ENCODE peak calls at places on chromosomes 2 and 18, in six cellular contexts. Z, K, V, E, W and H are unnamed samples.

GRCh38 chr2:160784034-160784433 is 290.4 kb upstream of the RBMS1 start:
- DNase-seq in Z (no peak), K (no peak), V (no peak), E (no peak), W (no peak), H (no peak)

GRCh38 chr2:167843657-167844056 is 403.7 kb downstream of the STK39 start:
- DNase-seq in Z (no peak), K (no peak), V (no peak), E (no peak), W (no peak), H (no peak)

GRCh38 chr2:100936070-100936741 is 65.9 kb upstream of the RPL31 start:
- DNase-seq in Z (no peak), K (no peak), V (no peak), E (no peak), W (no peak), H (no peak)

GRCh38 chr2:9983413-9984216 is 32.1 kb downstream of the GRHL1 start:
- DNase-seq in Z (peak), K (no peak), V (no peak), E (no peak), W (peak), H (no peak)

GRCh38 chr2:123597995-123598394 is 427.1 kb upstream of the CNTNAP5 start:
- DNase-seq in Z (no peak), K (no peak), V (no peak), E (no peak), W (no peak), H (no peak)

GRCh38 chr2:139480251-139480650 is 700.1 kb upstream of the NXPH2 start:
- DNase-seq in Z (no peak), K (peak), V (no peak), E (no peak), W (no peak), H (no peak)

GRCh38 chr2:212289301-212289700 is 249.3 kb downstream of the ERBB4 start:
- DNase-seq in Z (no peak), K (no peak), V (no peak), E (no peak), W (no peak), H (no peak)

GRCh38 chr2:38601463-38602135 is 1.1 kb downstream of the HNRNPLL start:
- DNase-seq in Z (peak), K (peak), V (no peak), E (peak), W (peak), H (no peak)

GRCh38 chr2:235579128-235579527 is 85.3 kb downstream of the AGAP1 start:
- DNase-seq in Z (no peak), K (no peak), V (peak), E (no peak), W (no peak), H (no peak)

GRCh38 chr2:228015741-228016140 is 144.3 kb downstream of the DAW1 start:
- DNase-seq in Z (no peak), K (no peak), V (no peak), E (no peak), W (no peak), H (no peak)
- H4K91ac ChIP-seq in Z (no peak), K (no peak), V (no peak), E (no peak), W (no peak), H (no peak)

DNA sequence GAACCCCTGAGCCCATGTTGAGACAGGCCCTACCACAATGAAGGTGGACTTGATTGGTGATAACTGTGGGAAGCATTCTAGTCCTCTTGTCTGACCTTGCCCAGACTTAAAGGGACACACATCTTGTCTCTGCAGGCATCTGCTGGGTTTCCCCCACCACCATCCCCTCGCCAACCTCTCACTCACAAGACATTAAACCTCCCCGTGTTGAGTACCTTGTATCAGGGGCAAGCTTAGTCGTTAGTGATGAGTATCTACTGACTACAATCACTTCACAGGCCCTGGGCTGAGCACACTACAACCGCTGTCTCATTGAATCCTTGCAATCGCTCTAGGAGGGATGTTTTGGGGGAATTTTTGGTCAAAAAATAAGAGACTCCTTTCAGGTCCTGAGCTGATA is 86.0 kb downstream of the ICOS start:
- DNase-seq in Z (no peak), K (no peak), V (no peak), E (no peak), W (no peak), H (no peak)
- H4K91ac ChIP-seq in Z (no peak), K (no peak), V (no peak), E (no peak), W (no peak), H (no peak)

DNA sequence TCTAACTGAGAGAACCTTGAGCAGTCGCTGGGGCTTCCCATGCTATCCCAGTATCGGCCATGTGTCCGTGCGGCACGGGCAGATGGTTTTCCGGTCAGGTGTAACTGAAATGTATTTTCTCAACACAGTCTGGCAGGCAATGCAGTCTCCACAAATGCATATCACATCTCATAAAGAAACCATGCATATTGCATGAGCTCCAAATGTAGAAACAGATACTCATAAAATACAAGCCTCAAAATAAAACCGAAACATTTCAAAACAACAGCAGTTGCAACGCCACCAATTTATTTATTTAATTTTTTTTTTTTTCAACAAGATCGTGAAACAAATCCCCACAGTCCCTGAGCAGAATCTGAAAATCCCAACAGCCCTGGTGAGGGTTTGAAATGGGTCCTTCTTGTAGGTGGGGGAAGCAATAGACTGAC is 299.4 kb downstream of the LPIN1 start:
- DNase-seq in Z (no peak), K (no peak), V (no peak), E (no peak), W (no peak), H (no peak)
- H4K91ac ChIP-seq in Z (no peak), K (no peak), V (peak), E (no peak), W (no peak), H (no peak)

GRCh38 chr2:172893654-172894053 is 158.0 kb downstream of the RAPGEF4 start:
- DNase-seq in Z (no peak), K (no peak), V (no peak), E (no peak), W (no peak), H (no peak)
- H4K91ac ChIP-seq in Z (no peak), K (no peak), V (no peak), E (no peak), W (no peak), H (no peak)

GRCh38 chr2:130916438-130916705 is 79.7 kb downstream of the ARHGEF4 start:
- DNase-seq in Z (no peak), K (no peak), V (no peak), E (no peak), W (no peak), H (no peak)

GRCh38 chr2:130918421-130918820 is 81.7 kb downstream of the ARHGEF4 start:
- DNase-seq in Z (no peak), K (no peak), V (no peak), E (no peak), W (no peak), H (peak)

GRCh38 chr2:130915149-130915548 is 78.4 kb downstream of the ARHGEF4 start:
- DNase-seq in Z (no peak), K (no peak), V (no peak), E (no peak), W (peak), H (no peak)

GRCh38 chr2:130915595-130916437 is 79.1 kb downstream of the ARHGEF4 start:
- DNase-seq in Z (no peak), K (no peak), V (no peak), E (no peak), W (no peak), H (no peak)

DNA sequence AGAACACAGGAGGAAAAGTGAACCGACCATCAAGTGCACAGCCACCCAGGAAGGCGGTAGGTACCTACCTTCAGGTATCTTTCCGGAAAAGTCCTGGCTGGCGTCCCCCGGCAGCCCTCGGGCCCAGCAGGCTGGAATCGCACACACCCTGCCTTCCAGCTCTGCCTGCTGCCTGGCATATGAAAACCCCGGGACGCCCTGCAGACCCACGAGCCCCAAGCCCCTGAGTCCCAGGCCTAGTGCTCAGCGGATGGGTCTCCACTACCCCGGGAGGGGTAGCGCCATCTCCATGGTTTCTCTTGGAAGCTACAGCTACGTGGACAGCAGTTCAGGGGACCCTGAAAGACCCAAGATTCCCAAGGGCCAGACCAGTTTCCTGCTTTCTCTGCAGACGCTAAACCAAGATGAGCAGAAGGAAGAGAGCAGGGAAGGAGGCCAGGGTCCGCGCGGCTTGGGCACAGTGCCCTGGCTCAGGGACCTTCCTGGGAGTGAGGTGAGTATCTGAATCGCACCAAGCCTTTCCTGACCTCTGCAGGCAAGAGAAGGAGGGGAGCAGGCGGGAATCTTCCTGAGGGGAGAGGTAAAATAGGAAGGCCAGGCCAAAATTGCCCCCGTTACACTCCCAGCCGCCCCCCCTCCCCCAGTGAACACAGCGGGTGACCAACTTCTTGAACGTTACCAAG is 80.4 kb downstream of the ARHGEF4 start:
- DNase-seq in Z (no peak), K (no peak), V (no peak), E (no peak), W (no peak), H (no peak)
- H4K91ac ChIP-seq in Z (no peak), K (no peak), V (no peak), E (no peak), W (peak), H (no peak)

DNA sequence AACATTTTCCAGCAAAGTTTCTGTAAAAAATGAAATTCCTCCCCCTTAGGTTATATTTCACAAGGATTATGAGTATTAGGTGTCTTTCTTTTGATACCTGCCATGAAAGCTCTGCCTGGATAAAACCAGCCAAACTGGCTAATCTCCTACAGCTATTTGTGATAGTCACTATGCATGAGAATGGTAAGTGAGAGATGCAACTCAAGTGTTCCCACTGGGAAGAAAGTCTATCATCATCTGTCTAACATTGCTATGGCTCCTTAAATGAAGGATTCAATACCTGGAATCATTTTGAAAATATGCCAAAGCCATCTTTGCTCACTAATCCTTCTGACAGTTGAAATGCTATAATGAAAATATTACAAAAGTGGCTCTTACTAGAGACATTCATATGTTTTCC is 339.9 kb upstream of the LRRTM4 start:
- DNase-seq in Z (no peak), K (no peak), V (no peak), E (no peak), W (no peak), H (no peak)
- H4K91ac ChIP-seq in Z (no peak), K (no peak), V (no peak), E (no peak), W (no peak), H (no peak)

GRCh38 chr2:183038341-183039300 is at the start of gene NCKAP1:
- DNase-seq in Z (peak), K (peak), V (peak), E (peak), W (peak), H (peak)
- H4K91ac ChIP-seq in Z (peak), K (peak), V (peak), E (peak), W (peak), H (no peak)

GRCh38 chr18:9998330-9998729 is 84.5 kb downstream of the VAPA start:
- DNase-seq in Z (no peak), K (no peak), V (no peak), E (no peak), W (no peak), H (no peak)
- H4K91ac ChIP-seq in Z (no peak), K (no peak), V (no peak), E (no peak), W (no peak), H (no peak)

GRCh38 chr2:34719195-34719594 is 1120.1 kb upstream of the FAM98A start:
- DNase-seq in Z (no peak), K (no peak), V (no peak), E (no peak), W (no peak), H (no peak)
- H4K91ac ChIP-seq in Z (no peak), K (no peak), V (no peak), E (no peak), W (no peak), H (no peak)

DNA sequence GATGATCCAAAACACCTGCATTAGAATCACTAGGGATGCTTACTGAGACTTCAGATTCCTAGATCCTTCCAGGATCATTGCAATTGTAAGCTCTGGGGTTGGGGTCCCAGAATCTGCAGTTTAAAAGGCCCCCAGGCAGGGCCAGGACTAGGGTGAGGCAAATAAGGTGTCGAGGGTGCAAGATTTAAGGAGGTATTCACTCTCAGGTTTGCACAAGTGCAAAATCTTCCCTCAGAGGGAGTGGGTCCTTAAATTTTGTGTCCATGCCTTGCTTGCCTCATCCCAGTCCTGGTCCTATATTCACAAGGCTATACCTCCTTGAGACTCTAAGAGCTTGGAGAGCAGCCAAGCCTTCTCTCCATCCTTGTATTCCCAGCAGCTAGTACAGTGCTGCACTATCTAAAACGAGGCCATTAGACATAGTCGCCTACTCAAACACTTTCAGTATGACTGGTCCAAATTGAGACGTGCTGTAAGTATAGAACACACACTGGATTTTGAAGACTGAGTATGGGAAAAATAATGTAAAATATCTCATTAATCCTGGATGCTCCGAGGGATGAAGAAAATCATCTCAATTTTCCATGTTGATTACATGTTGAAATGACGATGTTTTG is 31.6 kb upstream of the MREG start:
- DNase-seq in Z (peak), K (no peak), V (no peak), E (no peak), W (no peak), H (no peak)
- H4K91ac ChIP-seq in Z (no peak), K (no peak), V (no peak), E (no peak), W (no peak), H (no peak)